ENCODE peak calls at places on chromosomes 4 and X, in four cellular contexts. S, R, G and N are unnamed samples.

GRCh38 chrX:19392078-19392477 is 48.4 kb downstream of the PDHA1 start:
- DNase-seq in S (no peak), R (no peak), G (no peak), N (no peak)

GRCh38 chr4:165394275-165394674 is 15.5 kb downstream of the CPE start:
- DNase-seq in S (no peak), R (no peak), G (no peak), N (no peak)

GRCh38 chrX:132443736-132444135 is 45.1 kb downstream of the MBNL3 start:
- DNase-seq in S (no peak), R (no peak), G (no peak), N (no peak)

GRCh38 chrX:107773206-107773605 is 2.4 kb downstream of the TSC22D3 start:
- DNase-seq in S (no peak), R (no peak), G (no peak), N (no peak)

GRCh38 chrX:21926116-21926515 is 14.4 kb upstream of the SMS start:
- DNase-seq in S (no peak), R (no peak), G (no peak), N (no peak)

GRCh38 chr4:40335508-40335860 is 351 bp downstream of the CHRNA9 start:
- DNase-seq in S (no peak), R (no peak), G (no peak), N (no peak)

GRCh38 chr4:116734178-116734577 is 351.2 kb downstream of the TRAM1L1 start:
- DNase-seq in S (no peak), R (no peak), G (no peak), N (no peak)

GRCh38 chr4:25879091-25879584 is 16.4 kb upstream of the SEL1L3 start:
- DNase-seq in S (no peak), R (no peak), G (no peak), N (no peak)

GRCh38 chrX:24515447-24515846 is 50.4 kb downstream of the PDK3 start:
- DNase-seq in S (peak), R (no peak), G (no peak), N (peak)